ENCODE peak calls at places on chromosomes 4 and X, in four cellular contexts. A, Y, Z and T are unnamed samples.

GRCh38 chr4:36256398-36256828 is 12.1 kb upstream of the ARAP2 start:
- DNase-seq in Z (peak), Y (no peak), A (no peak), T (peak)

GRCh38 chr4:117156806-117157205 is 71.4 kb upstream of the TRAM1L1 start:
- DNase-seq in Z (no peak), A (no peak), Y (no peak), T (no peak)

GRCh38 chrX:112819013-112819635 is 21.5 kb downstream of the AMOT start:
- DNase-seq in A (no peak), Z (no peak), Y (no peak), T (no peak)

GRCh38 chrX:129544780-129545179 is 4.7 kb downstream of the OCRL start:
- DNase-seq in Z (no peak), A (no peak), Y (no peak), T (no peak)

GRCh38 chr4:75726577-75726976 is 2.2 kb downstream of the USO1 start:
- DNase-seq in A (no peak), Z (no peak), Y (no peak), T (no peak)

GRCh38 chrX:121260568-121261240 is 213.3 kb downstream of the GLUD2 start:
- DNase-seq in Z (no peak), A (no peak), Y (no peak), T (no peak)

GRCh38 chr4:32986236-32986635 is 2266.1 kb downstream of the PCDH7 start:
- DNase-seq in A (no peak), Y (no peak), Z (no peak), T (no peak)

GRCh38 chrX:2677764-2678163 is 13.3 kb upstream of the CD99 start:
- DNase-seq in A (peak), Z (no peak), Y (peak), T (no peak)

GRCh38 chrX:112043997-112044396 is 38.6 kb downstream of the TRPC5 start:
- DNase-seq in Y (no peak), Z (no peak), A (no peak), T (no peak)

GRCh38 chrX:18983711-18984380 is at the start of gene PHKA2:
- DNase-seq in Y (peak), A (peak), Z (no peak), T (no peak)

GRCh38 chrX:121150217-121150616 is 102.8 kb downstream of the GLUD2 start:
- DNase-seq in Z (no peak), A (no peak), Y (no peak), T (no peak)

GRCh38 chr4:63717384-63717783 is 691.9 kb downstream of the TECRL start:
- DNase-seq in A (no peak), Z (no peak), Y (no peak), T (no peak)

GRCh38 chr4:110852793-110853192 is 229.9 kb upstream of the PITX2 start:
- DNase-seq in A (no peak), Z (no peak), Y (no peak), T (no peak)

GRCh38 chr4:30881985-30882384 is 161.8 kb downstream of the PCDH7 start:
- DNase-seq in Z (no peak), A (no peak), Y (no peak), T (no peak)

GRCh38 chrX:28670074-28670473 is 82.8 kb downstream of the IL1RAPL1 start:
- DNase-seq in Y (no peak), A (no peak), Z (no peak), T (no peak)

GRCh38 chr4:21181716-21182115 is 481.5 kb downstream of the PACRGL start:
- DNase-seq in Z (no peak), Y (no peak), A (no peak), T (no peak)

GRCh38 chrX:75229774-75230173 is 44.1 kb upstream of the UPRT start:
- DNase-seq in Y (no peak), A (no peak), Z (peak), T (no peak)

GRCh38 chr4:119748853-119749252 is 120.2 kb upstream of the PDE5A start:
- DNase-seq in Y (no peak), Z (no peak), A (no peak), T (no peak)

GRCh38 chr4:119210760-119211159 is 1.8 kb upstream of the USP53 start:
- DNase-seq in Z (no peak), Y (no peak), A (no peak), T (no peak)

GRCh38 chr4:132737344-132737743 is 411.8 kb upstream of the PCDH10 start:
- DNase-seq in A (no peak), Y (no peak), Z (no peak), T (no peak)

GRCh38 chrX:20067709-20068315 is 48.9 kb downstream of the MAP7D2 start:
- DNase-seq in A (peak), Y (peak), Z (peak), T (no peak)

GRCh38 chrX:15816886-15817285 is 26.6 kb downstream of the ZRSR2 start:
- DNase-seq in Y (no peak), Z (no peak), A (no peak), T (no peak)

GRCh38 chrX:14039344-14039743 is 9.7 kb upstream of the GEMIN8 start:
- DNase-seq in Z (no peak), Y (no peak), A (peak), T (peak)

GRCh38 chr4:21952549-21952948 is 4.0 kb upstream of the KCNIP4 start:
- DNase-seq in Z (no peak), A (no peak), Y (no peak), T (peak)

GRCh38 chr4:125780159-125780558 is 465.4 kb downstream of the FAT4 start:
- DNase-seq in A (no peak), Y (no peak), Z (no peak), T (no peak)

GRCh38 chrX:150625107-150625506 is 56.7 kb downstream of the MTM1 start:
- DNase-seq in A (no peak), Y (no peak), Z (no peak), T (no peak)
- TF ChIP-seq CTCF in A (no peak), Y (no peak), Z (no peak), T (no peak)

GRCh38 chr4:173013232-173013932 is 155.2 kb upstream of the GALNT7 start:
- DNase-seq in Z (no peak), A (peak), Y (no peak), T (peak)

GRCh38 chr4:173014836-173015235 is 153.8 kb upstream of the GALNT7 start:
- DNase-seq in Z (no peak), Y (no peak), A (no peak), T (no peak)

GRCh38 chr4:173017802-173018201 is 150.8 kb upstream of the GALNT7 start:
- DNase-seq in Y (no peak), Z (no peak), A (no peak), T (no peak)

GRCh38 chr4:173012608-173013007 is 156.0 kb upstream of the GALNT7 start:
- DNase-seq in Z (no peak), A (no peak), Y (no peak), T (no peak)

GRCh38 chr4:173014113-173014558 is 154.5 kb upstream of the GALNT7 start:
- DNase-seq in Y (no peak), A (no peak), Z (no peak), T (no peak)
- TF ChIP-seq CTCF in Y (no peak), A (no peak), Z (no peak), T (no peak)

DNA sequence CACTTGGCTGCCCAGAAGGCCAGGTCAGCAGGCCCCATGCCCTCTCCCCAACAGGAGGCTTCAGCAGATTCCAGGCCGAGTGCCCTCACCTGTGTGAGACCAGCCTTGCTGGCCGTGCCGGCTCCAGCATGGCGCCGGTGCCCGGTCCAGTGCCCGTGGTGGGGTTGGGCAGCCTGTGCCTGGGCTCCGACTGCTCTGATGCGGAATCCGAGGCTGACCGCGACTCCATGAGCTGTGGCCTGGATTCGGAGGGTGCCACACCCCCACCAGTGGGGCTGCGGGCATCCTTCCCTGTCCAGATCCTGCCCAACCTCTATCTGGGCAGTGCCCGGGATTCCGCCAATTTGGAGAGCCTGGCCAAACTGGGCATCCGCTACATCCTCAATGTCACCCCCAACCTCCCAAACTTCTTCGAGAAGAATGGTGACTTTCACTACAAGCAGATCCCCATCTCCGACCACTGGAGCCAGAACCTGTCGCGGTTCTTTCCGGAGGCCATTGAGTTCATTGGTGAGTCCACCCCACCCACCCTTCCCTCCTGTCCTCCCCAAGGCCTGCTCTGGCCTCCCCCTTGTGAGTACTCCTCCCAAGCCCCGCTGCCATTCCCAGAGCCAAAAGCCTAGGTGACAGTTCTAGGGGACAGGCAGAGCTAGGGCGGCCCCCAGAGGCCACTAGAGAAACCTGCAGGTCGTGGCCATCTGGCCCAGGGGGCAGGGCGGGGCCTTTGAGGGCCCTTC is 2.3 kb downstream of the DUSP9 start:
- DNase-seq in A (peak), Z (no peak), Y (no peak), T (peak)
- TF ChIP-seq CTCF in A (peak), Z (peak), Y (no peak), T (peak)

GRCh38 chr4:23368081-23368697 is 521.7 kb downstream of the PPARGC1A start:
- DNase-seq in Z (no peak), Y (no peak), A (no peak), T (no peak)
- TF ChIP-seq CTCF in Z (no peak), Y (no peak), A (peak), T (no peak)

DNA sequence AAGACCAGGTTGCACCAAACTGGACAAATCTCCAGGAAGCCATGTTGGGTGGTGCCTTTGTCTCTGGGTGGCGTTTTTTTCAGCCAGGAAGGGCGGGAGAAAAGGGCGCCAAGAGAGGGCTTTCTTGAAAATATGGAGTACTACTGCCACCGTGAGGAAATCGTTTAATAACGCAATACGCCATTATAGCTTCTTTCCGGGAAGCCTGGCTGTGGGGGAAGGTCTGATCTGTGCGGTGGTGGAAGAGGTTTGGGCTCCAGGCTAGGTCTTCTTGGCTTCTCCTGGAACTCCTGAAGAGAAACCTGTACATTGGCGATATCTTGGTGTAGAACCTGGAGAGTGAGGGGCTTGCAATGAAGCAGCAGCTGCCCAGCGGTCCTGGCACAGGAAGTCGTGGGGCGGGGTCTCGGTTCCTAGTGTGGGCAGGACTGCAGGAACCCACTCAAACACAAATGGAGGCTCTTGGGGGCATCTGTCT is 202.7 kb downstream of the OR13H1 start:
- DNase-seq in A (peak), Y (no peak), Z (peak), T (no peak)
- TF ChIP-seq CTCF in A (no peak), Y (no peak), Z (peak), T (no peak)

GRCh38 chr4:7874838-7875237 is 64.8 kb downstream of the AFAP1 start:
- DNase-seq in Z (no peak), A (no peak), Y (no peak), T (no peak)

GRCh38 chr4:7877131-7877530 is 62.5 kb downstream of the AFAP1 start:
- DNase-seq in Y (no peak), A (no peak), Z (no peak), T (no peak)

GRCh38 chr4:7878323-7878722 is 61.3 kb downstream of the AFAP1 start:
- DNase-seq in A (no peak), Y (no peak), Z (no peak), T (no peak)

GRCh38 chr4:7873881-7874280 is 65.8 kb downstream of the AFAP1 start:
- DNase-seq in A (no peak), Y (no peak), Z (no peak), T (no peak)

GRCh38 chr4:7876096-7876993 is 63.3 kb downstream of the AFAP1 start:
- DNase-seq in Y (no peak), A (no peak), Z (no peak), T (no peak)
- TF ChIP-seq CTCF in Y (peak), A (peak), Z (no peak), T (no peak)

GRCh38 chr4:134773497-134774000 is 572.0 kb upstream of the PABPC4L start:
- DNase-seq in A (no peak), Z (no peak), Y (no peak), T (no peak)

GRCh38 chr4:134780244-134780643 is 578.7 kb upstream of the PABPC4L start:
- DNase-seq in Z (no peak), A (no peak), Y (no peak), T (no peak)

GRCh38 chr4:134777626-134778025 is 576.0 kb upstream of the PABPC4L start:
- DNase-seq in Y (no peak), Z (no peak), A (no peak), T (no peak)
- TF ChIP-seq CTCF in Y (no peak), Z (no peak), A (no peak), T (no peak)

DNA sequence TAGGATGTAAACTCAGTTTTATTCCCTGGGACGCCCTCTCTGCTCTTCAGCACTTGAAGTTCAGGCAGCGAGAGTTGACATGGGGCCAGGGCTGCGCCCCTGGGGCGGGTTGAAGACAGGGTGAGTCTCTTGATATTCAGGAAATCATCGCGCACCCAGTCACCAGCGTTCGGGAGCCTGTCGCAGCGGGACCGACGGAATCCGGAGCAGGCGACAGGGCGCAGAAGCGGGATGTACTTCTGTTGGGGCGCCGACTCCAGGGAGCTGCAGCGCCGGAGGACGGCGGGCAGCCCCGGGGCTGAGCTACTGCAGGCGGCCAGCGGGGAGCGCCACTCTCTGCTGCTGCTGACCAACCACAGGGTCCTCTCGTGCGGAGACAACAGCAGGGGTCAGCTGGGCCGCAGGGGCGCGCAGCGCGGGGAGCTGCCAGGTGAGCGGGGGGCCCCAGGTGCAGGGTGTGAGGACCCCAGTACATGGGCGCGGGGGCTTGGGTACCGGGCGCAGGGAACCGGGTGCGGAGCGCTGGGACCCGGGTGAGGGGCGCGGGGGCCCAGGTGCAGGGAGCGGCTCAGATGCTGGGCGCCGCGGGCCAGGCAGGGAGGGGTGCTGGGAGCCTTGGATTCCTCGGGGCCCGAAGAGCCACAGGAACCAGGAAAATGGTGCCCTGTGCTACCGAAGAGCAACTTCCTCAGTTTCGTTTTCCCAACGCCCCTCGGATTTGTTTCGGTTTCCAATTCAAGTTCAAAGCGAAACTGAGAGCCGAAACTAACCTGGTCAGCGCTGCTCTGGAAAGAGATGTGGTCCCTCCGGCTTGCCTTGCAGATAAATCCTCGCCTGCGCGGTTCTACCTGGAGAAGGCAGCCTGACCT is at the start of gene HERC6:
- DNase-seq in Z (peak), Y (peak), A (peak), T (peak)
- TF ChIP-seq CTCF in Z (peak), Y (peak), A (peak), T (peak)